ENCODE peak calls at places on chromosomes 16 and 17, in nine cellular contexts. L is body of pancreas; J is tibial artery; C is endodermal cell; Y is CD4-positive, CD25-positive, alpha-beta regulatory T cell; G is left lung; E is heart right ventricle; A is endothelial cell of umbilical vein; F is right cardiac atrium. O is an unnamed sample. For H3K4me1, the result is how much of the 10 kb centered on the place peaks cover.

GRCh38 chr17:31310260-31310659 is 3.6 kb downstream of the EVI2B start:
- DNase-seq in L (no peak), J (no peak), C (no peak), Y (peak), G (no peak), E (no peak), A (no peak), F (no peak), O (no peak)

GRCh38 chr17:81621494-81622230 is 15.2 kb downstream of the NPLOC4 start:
- DNase-seq in L (peak), J (no peak), C (no peak), Y (no peak), G (peak), E (no peak), A (peak), F (no peak), O (no peak)

GRCh38 chr17:70080541-70081347 is 5.7 kb downstream of the KCNJ16 start:
- DNase-seq in L (no peak), J (no peak), C (no peak), Y (no peak), G (no peak), E (no peak), A (no peak), F (no peak), O (no peak)

GRCh38 chr16:21524068-21524751 is 75.2 kb upstream of the METTL9 start:
- DNase-seq in L (no peak), J (no peak), C (peak), Y (no peak), G (peak), E (no peak), A (no peak), F (peak), O (no peak)

GRCh38 chr16:12095275-12096161 is 119.0 kb downstream of the SNX29 start:
- DNase-seq in L (peak), J (peak), C (peak), Y (peak), G (peak), E (peak), A (peak), F (peak), O (no peak)

GRCh38 chr17:40340880-40341807 is 23.4 kb downstream of the GJD3 start:
- DNase-seq in L (peak), J (peak), C (peak), Y (peak), G (peak), E (peak), A (peak), F (peak), O (peak)

GRCh38 chr16:88065747-88066142 is 114.5 kb downstream of the BANP start:
- DNase-seq in L (no peak), J (no peak), C (no peak), Y (no peak), G (peak), E (no peak), A (no peak), F (peak), O (no peak)

GRCh38 chr17:37239690-37240344 is 136.0 kb upstream of the C17orf78 start:
- DNase-seq in L (no peak), J (no peak), C (no peak), Y (no peak), G (no peak), E (no peak), A (peak), F (no peak), O (no peak)

GRCh38 chr17:410674-411401 is 58.2 kb upstream of the RPH3AL start:
- DNase-seq in L (no peak), J (no peak), C (no peak), Y (peak), G (no peak), E (no peak), A (peak), F (peak), O (no peak)

GRCh38 chr16:61045931-61046330 is 990.3 kb downstream of the CDH8 start:
- DNase-seq in L (no peak), J (no peak), C (no peak), Y (no peak), G (no peak), E (no peak), A (no peak), F (no peak), O (no peak)

GRCh38 chr17:44854201-44854600 is 6.5 kb downstream of the HIGD1B start:
- DNase-seq in L (no peak), J (no peak), C (no peak), Y (no peak), G (no peak), E (no peak), A (no peak), F (no peak), O (no peak)

GRCh38 chr16:5506021-5506420 is 408.4 kb upstream of the EEF2KMT start:
- DNase-seq in L (no peak), J (no peak), C (no peak), Y (no peak), G (no peak), E (no peak), A (no peak), F (no peak), O (no peak)

GRCh38 chr17:39027037-39027436 is 59.8 kb upstream of the FBXO47 start:
- DNase-seq in L (peak), J (peak), C (peak), Y (no peak), G (peak), E (peak), A (no peak), F (peak), O (no peak)

GRCh38 chr17:73156166-73156840 is 8.5 kb upstream of the SSTR2 start:
- DNase-seq in L (peak), J (peak), C (peak), Y (peak), G (peak), E (peak), A (peak), F (peak), O (no peak)
- H3K4me1 ChIP-seq in L (under half), J (under half), C (under half), Y (under half), G (under half), E (under half), A (under half), F (under half), O (under half)

GRCh38 chr16:84141143-84141670 is 3.8 kb downstream of the HSDL1 start:
- DNase-seq in L (no peak), J (no peak), C (no peak), Y (no peak), G (no peak), E (no peak), A (no peak), F (no peak), O (no peak)

GRCh38 chr16:84144859-84145639 is at the start of the genes DNAAF1 and HSDL1:
- DNase-seq in L (peak), J (peak), C (peak), Y (peak), G (peak), E (peak), A (peak), F (peak), O (peak)

GRCh38 chr16:84143784-84144199 is 1.2 kb downstream of the HSDL1 start:
- DNase-seq in L (no peak), J (no peak), C (peak), Y (no peak), G (no peak), E (no peak), A (no peak), F (no peak), O (no peak)

GRCh38 chr16:84144301-84144858 is 597 bp downstream of the HSDL1 start:
- DNase-seq in L (peak), J (peak), C (peak), Y (peak), G (peak), E (peak), A (peak), F (peak), O (no peak)

DNA sequence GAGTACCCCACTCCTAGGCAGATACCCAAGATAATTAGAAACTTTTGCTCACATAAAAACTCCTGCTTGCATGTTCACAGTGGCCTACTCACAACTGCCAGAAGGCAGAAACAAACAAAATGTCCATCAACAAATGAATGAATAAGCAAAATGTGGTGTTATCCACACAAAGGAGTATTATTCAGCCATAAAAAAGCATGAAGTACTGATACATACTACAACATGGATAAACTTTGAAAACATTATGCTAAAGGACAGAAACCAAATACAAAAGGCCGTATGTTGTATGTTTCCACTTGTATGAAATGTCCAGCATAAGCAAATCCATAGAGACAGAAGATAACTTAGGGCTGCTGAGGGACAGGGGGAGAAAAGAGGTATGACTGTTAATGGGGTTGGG is 1.9 kb downstream of the HSDL1 start:
- DNase-seq in L (no peak), J (no peak), C (no peak), Y (no peak), G (no peak), E (no peak), A (no peak), F (no peak), O (no peak)
- H3K4me1 ChIP-seq in L (under half), J (under half), C (under half), Y (under half), G (under half), E (under half), A (under half), F (under half), O (under half)

GRCh38 chr17:50866950-50867855 is 1.0 kb upstream of the TOB1 start:
- DNase-seq in L (peak), J (peak), C (peak), Y (peak), G (peak), E (peak), A (peak), F (peak), O (peak)
- H3K4me1 ChIP-seq in L (under half), J (under half), C (under half), Y (half or more), G (under half), E (under half), A (under half), F (under half), O (under half)

GRCh38 chr16:8925455-8925854 is 38.3 kb downstream of the USP7 start:
- DNase-seq in L (no peak), J (no peak), C (no peak), Y (no peak), G (no peak), E (no peak), A (no peak), F (no peak), O (no peak)

GRCh38 chr16:8921626-8921984 is 39.5 kb downstream of the LITAFD start:
- DNase-seq in L (no peak), J (no peak), C (no peak), Y (no peak), G (no peak), E (no peak), A (no peak), F (no peak), O (no peak)

GRCh38 chr16:8920676-8921625 is 38.8 kb downstream of the LITAFD start:
- DNase-seq in L (no peak), J (no peak), C (no peak), Y (no peak), G (no peak), E (no peak), A (no peak), F (no peak), O (no peak)

GRCh38 chr16:8924214-8924613 is 39.5 kb downstream of the USP7 start:
- DNase-seq in L (peak), J (no peak), C (no peak), Y (no peak), G (no peak), E (peak), A (no peak), F (peak), O (no peak)

GRCh38 chr16:8923199-8923598 is 40.5 kb downstream of the USP7 start:
- DNase-seq in L (no peak), J (no peak), C (no peak), Y (no peak), G (no peak), E (no peak), A (no peak), F (no peak), O (no peak)
- H3K4me1 ChIP-seq in L (under half), J (under half), C (under half), Y (under half), G (under half), E (under half), A (under half), F (under half), O (under half)

GRCh38 chr16:2079991-2080390 is 32.2 kb downstream of the TSC2 start:
- DNase-seq in L (no peak), J (no peak), C (no peak), Y (no peak), G (no peak), E (no peak), A (no peak), F (no peak), O (no peak)

GRCh38 chr16:2077696-2078095 is 29.9 kb downstream of the TSC2 start:
- DNase-seq in L (no peak), J (no peak), C (no peak), Y (no peak), G (no peak), E (no peak), A (no peak), F (no peak), O (no peak)

GRCh38 chr16:2079311-2079800 is 31.6 kb downstream of the TSC2 start:
- DNase-seq in L (no peak), J (no peak), C (no peak), Y (no peak), G (no peak), E (no peak), A (no peak), F (no peak), O (no peak)

GRCh38 chr16:2078096-2078495 is 30.3 kb downstream of the TSC2 start:
- DNase-seq in L (no peak), J (no peak), C (no peak), Y (no peak), G (no peak), E (no peak), A (no peak), F (no peak), O (no peak)

GRCh38 chr16:2078691-2079090 is 30.9 kb downstream of the TSC2 start:
- DNase-seq in L (no peak), J (no peak), C (no peak), Y (no peak), G (no peak), E (no peak), A (no peak), F (no peak), O (no peak)
- H3K4me1 ChIP-seq in L (under half), J (under half), C (under half), Y (under half), G (under half), E (under half), A (under half), F (under half), O (under half)

GRCh38 chr17:47907932-47908562 is 12.0 kb downstream of the SP2 start:
- DNase-seq in L (no peak), J (no peak), C (no peak), Y (no peak), G (no peak), E (no peak), A (no peak), F (no peak), O (no peak)
- H3K4me1 ChIP-seq in L (under half), J (half or more), C (under half), Y (under half), G (under half), E (half or more), A (under half), F (under half), O (under half)

DNA sequence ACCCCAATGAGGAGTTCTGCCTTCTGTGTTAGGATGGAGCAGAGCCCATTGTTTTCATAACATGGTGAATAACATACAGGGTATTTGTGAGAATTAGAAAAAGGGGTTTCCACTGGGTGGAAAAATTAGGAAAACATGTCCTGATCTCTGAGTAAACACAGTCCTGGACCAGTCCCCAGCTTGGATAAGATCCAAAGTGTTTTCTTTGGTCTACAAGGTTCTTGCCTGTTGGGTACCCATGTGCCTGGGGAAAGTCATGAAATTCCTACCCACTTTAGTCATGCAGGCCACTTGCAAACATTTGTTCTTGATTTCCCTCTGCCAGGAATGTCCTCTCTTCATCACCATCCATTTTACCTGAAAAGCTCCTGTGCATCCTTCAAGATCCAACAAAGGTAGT is 164.8 kb upstream of the DYNLRB2 start:
- DNase-seq in L (no peak), J (no peak), C (no peak), Y (no peak), G (no peak), E (no peak), A (no peak), F (no peak), O (no peak)
- H3K4me1 ChIP-seq in L (under half), J (under half), C (under half), Y (under half), G (under half), E (under half), A (under half), F (under half), O (under half)

O was measured in thoracic aorta.